ENCODE peak calls at places on chromosomes 1 and 21, in nine cellular contexts. T is HepG2; J is gastroesophageal sphincter; Y is left lobe of liver; I is T-cell; H is activated T-cell treated with anti-CD3 and anti-CD28 coated beads, Interleukin-2, amount 50 U/mL, for 72 hours; E is sciatic nerve; K is HCT116; D is left ventricle myocardium superior. M is an unnamed sample.

GRCh38 chr1:16971330-16972209 is 8.8 kb downstream of the MFAP2 start:
- ATAC-seq in T (peak; percentile 19), J (no peak), Y (no peak), I (no peak), H (no peak), E (peak; percentile 67), K (peak; percentile 85), D (no peak), M (peak; percentile 33)

GRCh38 chr21:38993561-38993960 is 187.8 kb downstream of the ETS2 start:
- ATAC-seq in T (no peak), J (peak; percentile 46), Y (peak; percentile 40), I (no peak), H (no peak), E (peak; percentile 52), K (peak; percentile 42), D (peak; percentile 68), M (peak; percentile 82)

GRCh38 chr1:87986154-87986914 is 657.7 kb downstream of the LMO4 start:
- ATAC-seq in T (no peak), J (no peak), Y (peak; percentile 69), I (no peak), H (no peak), E (no peak), K (no peak), D (no peak), M (no peak)

GRCh38 chr1:39142394-39143060 is 62.0 kb upstream of the MACF1 start:
- ATAC-seq in T (no peak), J (peak; percentile 55), Y (peak; percentile 51), I (no peak), H (no peak), E (no peak), K (peak; percentile 87), D (peak; percentile 61), M (peak; percentile 25)

GRCh38 chr1:180912801-180913616 is at the start of gene KIAA1614:
- ATAC-seq in T (no peak), J (peak; percentile 87), Y (peak; percentile 63), I (no peak), H (peak; percentile 53), E (peak; percentile 76), K (no peak), D (peak; percentile 88), M (peak; percentile 75)

GRCh38 chr1:47399841-47400144 is 16.3 kb upstream of the FOXE3 start:
- ATAC-seq in T (no peak), J (no peak), Y (no peak), I (no peak), H (no peak), E (no peak), K (no peak), D (no peak), M (no peak)

GRCh38 chr1:5404412-5405203 is 587.6 kb downstream of the NPHP4 start:
- ATAC-seq in T (no peak), J (no peak), Y (no peak), I (no peak), H (no peak), E (no peak), K (peak; percentile 17), D (no peak), M (no peak)

GRCh38 chr1:35173516-35174224 is 19.3 kb downstream of the SFPQ start:
- ATAC-seq in T (peak; percentile 5), J (no peak), Y (peak; percentile 16), I (peak; percentile 10), H (no peak), E (no peak), K (peak; percentile 18), D (no peak), M (peak; percentile 11)

GRCh38 chr1:9901148-9902059 is 8.7 kb downstream of the CTNNBIP1 start:
- ATAC-seq in T (peak; percentile 33), J (no peak), Y (peak; percentile 74), I (peak; percentile 19), H (no peak), E (peak; percentile 19), K (no peak), D (peak; percentile 85), M (no peak)

GRCh38 chr1:182604128-182604834 is at the start of gene RGS16:
- ATAC-seq in T (peak; percentile 47), J (peak; percentile 95), Y (peak; percentile 94), I (peak; percentile 94), H (peak; percentile 87), E (peak; percentile 97), K (peak; percentile 95), D (peak; percentile 97), M (peak; percentile 96)

GRCh38 chr1:219160942-219161341 is 12.7 kb upstream of the LYPLAL1 start:
- ATAC-seq in T (no peak), J (no peak), Y (no peak), I (no peak), H (no peak), E (peak; percentile 36), K (no peak), D (peak; percentile 50), M (no peak)

GRCh38 chr1:39491146-39491921 is at the start of gene BMP8A:
- ATAC-seq in T (peak; percentile 82), J (peak; percentile 80), Y (peak; percentile 89), I (peak; percentile 92), H (peak; percentile 87), E (no peak), K (peak; percentile 95), D (peak; percentile 75), M (peak; percentile 63)

GRCh38 chr1:219269171-219269570 is 95.5 kb downstream of the LYPLAL1 start:
- ATAC-seq in T (no peak), J (no peak), Y (no peak), I (no peak), H (no peak), E (no peak), K (no peak), D (no peak), M (no peak)

GRCh38 chr1:29017235-29017634 is 102.9 kb downstream of the EPB41 start:
- ATAC-seq in T (no peak), J (no peak), Y (no peak), I (no peak), H (no peak), E (no peak), K (no peak), D (no peak), M (no peak)

GRCh38 chr1:205183676-205184335 is 27.7 kb downstream of the DSTYK start:
- ATAC-seq in T (no peak), J (no peak), Y (no peak), I (no peak), H (no peak), E (peak; percentile 76), K (peak; percentile 32), D (peak; percentile 83), M (peak; percentile 30)

GRCh38 chr1:113804421-113805255 is 7.6 kb downstream of the RSBN1 start:
- ATAC-seq in T (peak; percentile 96), J (no peak), Y (peak; percentile 88), I (no peak), H (peak; percentile 58), E (no peak), K (peak; percentile 83), D (peak; percentile 88), M (peak; percentile 73)

GRCh38 chr1:207867136-207868081 is 43.5 kb downstream of the CD34 start:
- ATAC-seq in T (no peak), J (no peak), Y (peak; percentile 10), I (peak; percentile 21), H (peak; percentile 12), E (peak; percentile 53), K (no peak), D (peak; percentile 72), M (no peak)

GRCh38 chr1:197763307-197763706 is 12.0 kb downstream of the DENND1B start:
- ATAC-seq in T (no peak), J (no peak), Y (no peak), I (no peak), H (no peak), E (no peak), K (no peak), D (no peak), M (no peak)

GRCh38 chr1:230679131-230679530 is 34.8 kb downstream of the AGT start:
- ATAC-seq in T (no peak), J (no peak), Y (no peak), I (no peak), H (no peak), E (no peak), K (no peak), D (no peak), M (no peak)

GRCh38 chr21:38899277-38899947 is 93.7 kb downstream of the ETS2 start:
- ATAC-seq in T (no peak), J (no peak), Y (no peak), I (no peak), H (peak; percentile 86), E (no peak), K (no peak), D (no peak), M (no peak)

GRCh38 chr1:220353229-220354012 is 81.2 kb upstream of the RAB3GAP2 start:
- ATAC-seq in T (peak; percentile 89), J (no peak), Y (no peak), I (no peak), H (no peak), E (no peak), K (peak; percentile 85), D (no peak), M (peak; percentile 39)

GRCh38 chr1:224273651-224274050 is 56.3 kb downstream of the NVL start:
- ATAC-seq in T (no peak), J (no peak), Y (no peak), I (no peak), H (no peak), E (no peak), K (no peak), D (no peak), M (no peak)

GRCh38 chr1:162204129-162204882 is 134.8 kb downstream of the NOS1AP start:
- ATAC-seq in T (no peak), J (no peak), Y (peak; percentile 69), I (no peak), H (no peak), E (no peak), K (no peak), D (peak; percentile 12), M (no peak)

GRCh38 chr1:66371233-66372005 is 162.5 kb upstream of the SGIP1 start:
- ATAC-seq in T (no peak), J (peak; percentile 57), Y (peak; percentile 61), I (no peak), H (peak; percentile 10), E (peak; percentile 44), K (no peak), D (peak; percentile 64), M (peak; percentile 80)

GRCh38 chr1:198651685-198652400 is 13.0 kb downstream of the PTPRC start:
- ATAC-seq in T (no peak), J (no peak), Y (no peak), I (peak; percentile 28), H (no peak), E (peak; percentile 52), K (no peak), D (no peak), M (no peak)

GRCh38 chr1:83692524-83693336 is 306.2 kb downstream of the TTLL7 start:
- ATAC-seq in T (peak; percentile 93), J (no peak), Y (peak; percentile 82), I (peak; percentile 76), H (peak; percentile 66), E (peak; percentile 55), K (no peak), D (peak; percentile 68), M (peak; percentile 74)